ENCODE peak calls at places on chromosomes 7 and 10, in ten cellular contexts. One of them, this sample, is unnamed.

GRCh38 chr7:106393564-106393963 is 108.8 kb upstream of the NAMPT start:
- DNase-seq in activated CD4-positive, alpha-beta T cell treated with anti-CD3 and anti-CD28 coated beads, Interleukin-2, amount 50 U/mL, for 24 hours: no peak
- DNase-seq in COR-L47: no peak
- DNase-seq in T follicular helper cell: no peak
- DNase-seq in caudate nucleus: no peak
- DNase-seq in stomach: no peak
- DNase-seq in endothelial cell: no peak
- DNase-seq in left lung: no peak
- DNase-seq in cardiac septum: no peak
- DNase-seq in ovary: no peak
- DNase-seq in this sample: no peak

GRCh38 chr7:158351481-158351880 is 236.1 kb downstream of the PTPRN2 start:
- DNase-seq in ovary: no peak
- DNase-seq in cardiac septum: no peak
- DNase-seq in endothelial cell: no peak
- DNase-seq in activated CD4-positive, alpha-beta T cell treated with anti-CD3 and anti-CD28 coated beads, Interleukin-2, amount 50 U/mL, for 24 hours: no peak
- DNase-seq in caudate nucleus: no peak
- DNase-seq in COR-L47: no peak
- DNase-seq in T follicular helper cell: no peak
- DNase-seq in stomach: no peak
- DNase-seq in left lung: no peak
- DNase-seq in this sample: no peak

GRCh38 chr10:110101464-110102144 is 93.8 kb downstream of the ADD3 start:
- DNase-seq in endothelial cell: no peak
- DNase-seq in left lung: no peak
- DNase-seq in T follicular helper cell: no peak
- DNase-seq in ovary: no peak
- DNase-seq in caudate nucleus: no peak
- DNase-seq in cardiac septum: no peak
- DNase-seq in stomach: no peak
- DNase-seq in COR-L47: no peak
- DNase-seq in activated CD4-positive, alpha-beta T cell treated with anti-CD3 and anti-CD28 coated beads, Interleukin-2, amount 50 U/mL, for 24 hours: no peak
- DNase-seq in this sample: no peak

GRCh38 chr10:108358912-108359311 is 1194.4 kb upstream of the SORCS1 start:
- DNase-seq in T follicular helper cell: no peak
- DNase-seq in left lung: no peak
- DNase-seq in activated CD4-positive, alpha-beta T cell treated with anti-CD3 and anti-CD28 coated beads, Interleukin-2, amount 50 U/mL, for 24 hours: no peak
- DNase-seq in endothelial cell: no peak
- DNase-seq in stomach: no peak
- DNase-seq in ovary: no peak
- DNase-seq in cardiac septum: no peak
- DNase-seq in caudate nucleus: no peak
- DNase-seq in COR-L47: no peak
- DNase-seq in this sample: no peak

GRCh38 chr7:84069036-84069435 is 125.6 kb downstream of the SEMA3A start:
- DNase-seq in activated CD4-positive, alpha-beta T cell treated with anti-CD3 and anti-CD28 coated beads, Interleukin-2, amount 50 U/mL, for 24 hours: no peak
- DNase-seq in cardiac septum: no peak
- DNase-seq in COR-L47: no peak
- DNase-seq in caudate nucleus: no peak
- DNase-seq in T follicular helper cell: no peak
- DNase-seq in left lung: no peak
- DNase-seq in stomach: no peak
- DNase-seq in ovary: no peak
- DNase-seq in endothelial cell: no peak
- DNase-seq in this sample: no peak

GRCh38 chr7:132504071-132504470 is 72.2 kb downstream of the PLXNA4 start:
- DNase-seq in T follicular helper cell: no peak
- DNase-seq in left lung: no peak
- DNase-seq in activated CD4-positive, alpha-beta T cell treated with anti-CD3 and anti-CD28 coated beads, Interleukin-2, amount 50 U/mL, for 24 hours: no peak
- DNase-seq in COR-L47: no peak
- DNase-seq in stomach: no peak
- DNase-seq in endothelial cell: no peak
- DNase-seq in cardiac septum: no peak
- DNase-seq in ovary: no peak
- DNase-seq in caudate nucleus: no peak
- DNase-seq in this sample: no peak

GRCh38 chr7:98617051-98617959 is at the start of gene NPTX2:
- DNase-seq in left lung: peak
- DNase-seq in activated CD4-positive, alpha-beta T cell treated with anti-CD3 and anti-CD28 coated beads, Interleukin-2, amount 50 U/mL, for 24 hours: no peak
- DNase-seq in cardiac septum: no peak
- DNase-seq in endothelial cell: peak
- DNase-seq in T follicular helper cell: no peak
- DNase-seq in caudate nucleus: peak
- DNase-seq in ovary: no peak
- DNase-seq in stomach: no peak
- DNase-seq in COR-L47: no peak
- DNase-seq in this sample: peak

GRCh38 chr10:81820418-81820817 is 54.6 kb upstream of the NRG3 start:
- DNase-seq in left lung: no peak
- DNase-seq in endothelial cell: no peak
- DNase-seq in caudate nucleus: no peak
- DNase-seq in ovary: no peak
- DNase-seq in cardiac septum: no peak
- DNase-seq in T follicular helper cell: no peak
- DNase-seq in activated CD4-positive, alpha-beta T cell treated with anti-CD3 and anti-CD28 coated beads, Interleukin-2, amount 50 U/mL, for 24 hours: no peak
- DNase-seq in COR-L47: no peak
- DNase-seq in stomach: no peak
- DNase-seq in this sample: no peak

GRCh38 chr10:98569878-98570277 is 123.1 kb upstream of the HPS1 start:
- DNase-seq in endothelial cell: no peak
- DNase-seq in ovary: no peak
- DNase-seq in stomach: no peak
- DNase-seq in caudate nucleus: no peak
- DNase-seq in T follicular helper cell: no peak
- DNase-seq in left lung: no peak
- DNase-seq in activated CD4-positive, alpha-beta T cell treated with anti-CD3 and anti-CD28 coated beads, Interleukin-2, amount 50 U/mL, for 24 hours: no peak
- DNase-seq in COR-L47: no peak
- DNase-seq in cardiac septum: no peak
- DNase-seq in this sample: no peak

GRCh38 chr10:121244791-121245190 is 353.5 kb downstream of the FGFR2 start:
- DNase-seq in activated CD4-positive, alpha-beta T cell treated with anti-CD3 and anti-CD28 coated beads, Interleukin-2, amount 50 U/mL, for 24 hours: no peak
- DNase-seq in left lung: no peak
- DNase-seq in ovary: no peak
- DNase-seq in cardiac septum: no peak
- DNase-seq in COR-L47: no peak
- DNase-seq in T follicular helper cell: no peak
- DNase-seq in caudate nucleus: no peak
- DNase-seq in endothelial cell: no peak
- DNase-seq in stomach: no peak
- DNase-seq in this sample: no peak

GRCh38 chr10:34299105-34299611 is 515.9 kb downstream of the PARD3 start:
- DNase-seq in cardiac septum: no peak
- DNase-seq in ovary: no peak
- DNase-seq in caudate nucleus: peak
- DNase-seq in activated CD4-positive, alpha-beta T cell treated with anti-CD3 and anti-CD28 coated beads, Interleukin-2, amount 50 U/mL, for 24 hours: no peak
- DNase-seq in stomach: no peak
- DNase-seq in left lung: no peak
- DNase-seq in endothelial cell: no peak
- DNase-seq in COR-L47: peak
- DNase-seq in T follicular helper cell: no peak
- DNase-seq in this sample: no peak

GRCh38 chr7:39746162-39746782 is 122.9 kb downstream of the RALA start:
- DNase-seq in endothelial cell: peak
- DNase-seq in cardiac septum: no peak
- DNase-seq in COR-L47: peak
- DNase-seq in T follicular helper cell: peak
- DNase-seq in caudate nucleus: peak
- DNase-seq in ovary: peak
- DNase-seq in left lung: peak
- DNase-seq in activated CD4-positive, alpha-beta T cell treated with anti-CD3 and anti-CD28 coated beads, Interleukin-2, amount 50 U/mL, for 24 hours: peak
- DNase-seq in stomach: peak
- DNase-seq in this sample: peak

GRCh38 chr7:25949672-25950487 is 202.1 kb upstream of the NFE2L3 start:
- DNase-seq in stomach: peak
- DNase-seq in endothelial cell: peak
- DNase-seq in cardiac septum: no peak
- DNase-seq in ovary: no peak
- DNase-seq in left lung: no peak
- DNase-seq in caudate nucleus: no peak
- DNase-seq in activated CD4-positive, alpha-beta T cell treated with anti-CD3 and anti-CD28 coated beads, Interleukin-2, amount 50 U/mL, for 24 hours: no peak
- DNase-seq in T follicular helper cell: no peak
- DNase-seq in COR-L47: no peak
- DNase-seq in this sample: no peak

GRCh38 chr7:149819141-149819960 is 18.8 kb upstream of the ZNF862 start:
- DNase-seq in ovary: no peak
- DNase-seq in endothelial cell: no peak
- DNase-seq in cardiac septum: peak
- DNase-seq in T follicular helper cell: no peak
- DNase-seq in caudate nucleus: no peak
- DNase-seq in left lung: peak
- DNase-seq in COR-L47: no peak
- DNase-seq in stomach: no peak
- DNase-seq in activated CD4-positive, alpha-beta T cell treated with anti-CD3 and anti-CD28 coated beads, Interleukin-2, amount 50 U/mL, for 24 hours: no peak
- DNase-seq in this sample: no peak

GRCh38 chr10:120132811-120133210 is 240.3 kb downstream of the SEC23IP start:
- DNase-seq in cardiac septum: no peak
- DNase-seq in endothelial cell: no peak
- DNase-seq in T follicular helper cell: no peak
- DNase-seq in activated CD4-positive, alpha-beta T cell treated with anti-CD3 and anti-CD28 coated beads, Interleukin-2, amount 50 U/mL, for 24 hours: no peak
- DNase-seq in ovary: no peak
- DNase-seq in COR-L47: no peak
- DNase-seq in left lung: no peak
- DNase-seq in stomach: no peak
- DNase-seq in caudate nucleus: no peak
- DNase-seq in this sample: no peak

GRCh38 chr7:141686074-141686473 is 15.9 kb downstream of the DENND11 start:
- DNase-seq in endothelial cell: no peak
- DNase-seq in ovary: no peak
- DNase-seq in left lung: no peak
- DNase-seq in COR-L47: no peak
- DNase-seq in T follicular helper cell: no peak
- DNase-seq in caudate nucleus: no peak
- DNase-seq in cardiac septum: no peak
- DNase-seq in activated CD4-positive, alpha-beta T cell treated with anti-CD3 and anti-CD28 coated beads, Interleukin-2, amount 50 U/mL, for 24 hours: no peak
- DNase-seq in stomach: no peak
- DNase-seq in this sample: no peak

GRCh38 chr7:391411-391951 is 101.5 kb downstream of the FOXL3 start:
- DNase-seq in T follicular helper cell: no peak
- DNase-seq in endothelial cell: no peak
- DNase-seq in left lung: peak
- DNase-seq in COR-L47: no peak
- DNase-seq in ovary: no peak
- DNase-seq in caudate nucleus: no peak
- DNase-seq in cardiac septum: peak
- DNase-seq in stomach: peak
- DNase-seq in activated CD4-positive, alpha-beta T cell treated with anti-CD3 and anti-CD28 coated beads, Interleukin-2, amount 50 U/mL, for 24 hours: no peak
- DNase-seq in this sample: no peak

GRCh38 chr7:50182734-50183133 is 89.7 kb upstream of the ZPBP start:
- DNase-seq in stomach: no peak
- DNase-seq in COR-L47: no peak
- DNase-seq in activated CD4-positive, alpha-beta T cell treated with anti-CD3 and anti-CD28 coated beads, Interleukin-2, amount 50 U/mL, for 24 hours: no peak
- DNase-seq in ovary: no peak
- DNase-seq in cardiac septum: no peak
- DNase-seq in endothelial cell: no peak
- DNase-seq in T follicular helper cell: no peak
- DNase-seq in left lung: no peak
- DNase-seq in caudate nucleus: no peak
- DNase-seq in this sample: no peak

GRCh38 chr7:55254596-55255500 is 110.3 kb upstream of the LANCL2 start:
- DNase-seq in cardiac septum: peak
- DNase-seq in COR-L47: peak
- DNase-seq in T follicular helper cell: peak
- DNase-seq in caudate nucleus: peak
- DNase-seq in activated CD4-positive, alpha-beta T cell treated with anti-CD3 and anti-CD28 coated beads, Interleukin-2, amount 50 U/mL, for 24 hours: peak
- DNase-seq in stomach: peak
- DNase-seq in endothelial cell: peak
- DNase-seq in ovary: peak
- DNase-seq in left lung: peak
- DNase-seq in this sample: peak

GRCh38 chr7:18679261-18679660 is 183.7 kb downstream of the HDAC9 start:
- DNase-seq in caudate nucleus: no peak
- DNase-seq in T follicular helper cell: no peak
- DNase-seq in endothelial cell: no peak
- DNase-seq in ovary: no peak
- DNase-seq in COR-L47: no peak
- DNase-seq in activated CD4-positive, alpha-beta T cell treated with anti-CD3 and anti-CD28 coated beads, Interleukin-2, amount 50 U/mL, for 24 hours: no peak
- DNase-seq in stomach: no peak
- DNase-seq in cardiac septum: no peak
- DNase-seq in left lung: no peak
- DNase-seq in this sample: no peak

GRCh38 chr7:22361795-22362194 is 4.8 kb upstream of the RAPGEF5 start:
- DNase-seq in COR-L47: peak
- DNase-seq in endothelial cell: no peak
- DNase-seq in ovary: no peak
- DNase-seq in T follicular helper cell: no peak
- DNase-seq in activated CD4-positive, alpha-beta T cell treated with anti-CD3 and anti-CD28 coated beads, Interleukin-2, amount 50 U/mL, for 24 hours: no peak
- DNase-seq in caudate nucleus: no peak
- DNase-seq in left lung: no peak
- DNase-seq in stomach: peak
- DNase-seq in cardiac septum: no peak
- DNase-seq in this sample: no peak

This sample was measured in GOT3.